ENCODE peak calls at places on chromosomes 2 and 18, in seven cellular contexts. F is stimulated activated CD4-positive, alpha-beta T cell treated with anti-CD3 and anti-CD28 coated beads, Interleukin-2, amount 100 ng/mL, for 48 hours; U is activated naive CD4-positive, alpha-beta T cell; D is GM04504; K is neural crest cell; C is NCI-H446 treated with DMSO at 0.1 percent for 48 hours; W is right atrium auricular region. J is an unnamed sample.

GRCh38 chr2:48249093-48249492 is 280.9 kb upstream of the STON1 start:
- DNase-seq in C (peak; percentile 98), K (no peak), F (no peak), W (no peak), D (peak; percentile 29), U (no peak), J (peak; percentile 24)

GRCh38 chr2:173436088-173436487 is 81.4 kb downstream of the CDCA7 start:
- DNase-seq in D (no peak), C (no peak), W (no peak), F (no peak), K (no peak), U (no peak), J (no peak)

GRCh38 chr2:231399853-231400667 is 4.5 kb downstream of the B3GNT7 start:
- DNase-seq in D (no peak), K (no peak), C (no peak), U (no peak), W (no peak), F (no peak), J (no peak)

GRCh38 chr18:49006641-49007136 is 55.9 kb upstream of the SMAD7 start:
- DNase-seq in W (no peak), K (no peak), C (peak; percentile 50), D (no peak), F (no peak), U (no peak), J (no peak)

GRCh38 chr2:212935749-212936148 is 215.7 kb downstream of the IKZF2 start:
- DNase-seq in K (no peak), U (no peak), F (no peak), W (no peak), D (no peak), C (no peak), J (no peak)

GRCh38 chr2:73894475-73894850 is 1.7 kb downstream of the ACTG2 start:
- DNase-seq in W (no peak), D (no peak), C (no peak), U (no peak), F (no peak), K (no peak), J (no peak)

GRCh38 chr2:170968205-170969003 is 39.4 kb downstream of the GORASP2 start:
- DNase-seq in F (no peak), W (no peak), K (no peak), C (no peak), U (no peak), D (no peak), J (no peak)

GRCh38 chr18:69230204-69230603 is 170.5 kb upstream of the DOK6 start:
- DNase-seq in C (no peak), D (no peak), W (no peak), F (no peak), K (no peak), U (no peak), J (no peak)

GRCh38 chr2:236250909-236251579 is 13.2 kb downstream of the ASB18 start:
- DNase-seq in K (no peak), F (no peak), C (no peak), U (no peak), D (no peak), W (peak; percentile 56), J (no peak)

GRCh38 chr2:7613831-7614230 is 696.6 kb downstream of the RNF144A start:
- DNase-seq in U (no peak), K (no peak), D (no peak), W (no peak), F (no peak), C (no peak), J (no peak)

GRCh38 chr2:95343429-95344207 is 46.5 kb downstream of the KCNIP3 start:
- DNase-seq in U (no peak), K (no peak), W (no peak), F (no peak), D (no peak), C (no peak), J (no peak)

GRCh38 chr2:202196727-202197126 is 41.7 kb downstream of the SUMO1 start:
- DNase-seq in F (no peak), U (no peak), K (no peak), W (no peak), C (no peak), D (no peak), J (no peak)